ENCODE peak calls at places on chromosome 17, in seven cellular contexts. C is GM23338, N is omental fat pad, U is AG10803, V is SK-N-SH, Y is GM12865, B is choroid plexus epithelial cell. G is an unnamed sample.

GRCh38 chr17:9055281-9055680 is 34.0 kb downstream of the NTN1 start:
- DNase-seq in C (no peak), N (no peak), U (no peak), V (no peak), Y (no peak), B (no peak), G (no peak)

GRCh38 chr17:27569884-27570577 is 61.0 kb upstream of the LGALS9 start:
- DNase-seq in C (no peak), N (no peak), U (no peak), V (peak), Y (no peak), B (no peak), G (no peak)

GRCh38 chr17:14947671-14948070 is 317.5 kb downstream of the PMP22 start:
- DNase-seq in C (no peak), N (no peak), U (no peak), V (no peak), Y (no peak), B (no peak), G (no peak)

GRCh38 chr17:42310281-42311156 is 22.2 kb downstream of the STAT5A start:
- DNase-seq in C (peak), N (no peak), U (no peak), V (no peak), Y (no peak), B (no peak), G (no peak)

GRCh38 chr17:53619025-53619424 is 203.7 kb upstream of the KIF2B start:
- DNase-seq in C (no peak), N (no peak), U (no peak), V (no peak), Y (no peak), B (no peak), G (no peak)

GRCh38 chr17:50347087-50347893 is 1.4 kb downstream of the XYLT2 start:
- DNase-seq in C (peak), N (no peak), U (no peak), V (no peak), Y (no peak), B (no peak), G (no peak)

GRCh38 chr17:74045608-74046007 is 157.9 kb upstream of the RPL38 start:
- DNase-seq in C (no peak), N (no peak), U (no peak), V (no peak), Y (no peak), B (no peak), G (no peak)

GRCh38 chr17:21287703-21288449 is 3.4 kb downstream of the MAP2K3 start:
- DNase-seq in C (no peak), N (peak), U (peak), V (peak), Y (peak), B (peak), G (no peak)

GRCh38 chr17:47172698-47173565 is 16.2 kb downstream of the CDC27 start:
- DNase-seq in C (no peak), N (no peak), U (peak), V (no peak), Y (no peak), B (peak), G (no peak)

GRCh38 chr17:61457226-61457983 is 5.2 kb downstream of the TBX4 start:
- DNase-seq in C (peak), N (no peak), U (no peak), V (no peak), Y (no peak), B (no peak), G (no peak)

GRCh38 chr17:36183001-36183810 is 6.8 kb upstream of the TBC1D3B start:
- DNase-seq in C (peak), N (no peak), U (peak), V (peak), Y (peak), B (peak), G (peak)

GRCh38 chr17:52606590-52606989 is 448.1 kb upstream of the CA10 start:
- DNase-seq in C (no peak), N (no peak), U (no peak), V (no peak), Y (no peak), B (no peak), G (no peak)

GRCh38 chr17:10651927-10652326 is 5.2 kb downstream of the MYH3 start:
- DNase-seq in C (no peak), N (no peak), U (no peak), V (no peak), Y (no peak), B (no peak), G (no peak)

GRCh38 chr17:10657866-10658265 is 757 bp upstream of the MYH3 start:
- DNase-seq in C (no peak), N (no peak), U (no peak), V (peak), Y (no peak), B (no peak), G (no peak)

GRCh38 chr17:10652984-10653680 is 4.0 kb downstream of the MYH3 start:
- DNase-seq in C (no peak), N (no peak), U (no peak), V (no peak), Y (no peak), B (no peak), G (no peak)

GRCh38 chr17:10657123-10657522 is at the start of gene MYH3:
- DNase-seq in C (no peak), N (no peak), U (no peak), V (no peak), Y (no peak), B (no peak), G (no peak)

GRCh38 chr17:10653987-10654386 is 3.1 kb downstream of the MYH3 start:
- DNase-seq in C (no peak), N (no peak), U (no peak), V (no peak), Y (no peak), B (no peak), G (no peak)
- TF ChIP-seq CTCF in C (no peak), N (no peak), U (no peak), V (no peak), Y (no peak), B (no peak), G (no peak)

DNA sequence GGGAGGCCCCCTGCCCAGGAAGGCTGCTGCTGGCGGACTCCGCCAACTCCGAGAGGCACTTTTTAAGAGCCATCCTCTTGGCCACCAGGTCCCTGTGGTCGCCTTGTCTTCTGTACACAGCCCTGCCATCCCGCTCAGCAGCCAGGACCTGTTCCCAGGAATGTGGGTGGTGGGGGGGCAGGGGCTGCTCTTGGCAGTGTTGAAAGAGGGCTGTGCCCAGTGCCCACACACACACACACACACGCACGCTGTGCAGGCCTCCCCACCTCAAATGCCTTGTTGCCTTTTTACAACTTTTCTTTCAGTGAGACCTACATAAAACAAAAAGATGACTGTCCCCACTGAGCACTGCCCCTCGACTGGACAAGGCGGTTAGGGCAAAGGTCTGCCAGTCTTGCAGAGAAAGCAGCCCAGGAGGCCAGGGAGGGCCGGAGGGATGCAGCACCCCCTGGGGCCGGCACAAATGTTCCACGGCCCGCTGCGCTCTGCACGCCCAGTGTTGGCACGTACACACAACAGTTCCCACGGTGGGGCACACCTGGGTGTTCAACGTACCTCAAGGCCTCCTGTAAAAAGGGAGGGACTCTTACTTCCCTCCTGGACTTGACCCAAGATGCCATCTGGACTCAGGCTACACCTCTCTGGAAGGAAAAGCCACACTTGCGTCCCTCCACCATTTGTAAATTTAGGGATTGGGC is 18.5 kb upstream of the PITPNA start:
- DNase-seq in C (no peak), N (no peak), U (no peak), V (no peak), Y (no peak), B (no peak), G (no peak)
- TF ChIP-seq CTCF in C (no peak), N (no peak), U (no peak), V (no peak), Y (no peak), B (no peak), G (no peak)

GRCh38 chr17:1898872-1899271 is 69.1 kb downstream of the RPA1 start:
- DNase-seq in C (no peak), N (no peak), U (no peak), V (peak), Y (no peak), B (no peak), G (no peak)

GRCh38 chr17:1896243-1897163 is 66.7 kb downstream of the RPA1 start:
- DNase-seq in C (no peak), N (no peak), U (no peak), V (no peak), Y (peak), B (no peak), G (no peak)

GRCh38 chr17:1894753-1895339 is 65.0 kb downstream of the RPA1 start:
- DNase-seq in C (no peak), N (no peak), U (no peak), V (no peak), Y (no peak), B (no peak), G (no peak)

GRCh38 chr17:1898332-1898731 is 68.5 kb downstream of the RPA1 start:
- DNase-seq in C (no peak), N (no peak), U (no peak), V (peak), Y (no peak), B (no peak), G (no peak)

DNA sequence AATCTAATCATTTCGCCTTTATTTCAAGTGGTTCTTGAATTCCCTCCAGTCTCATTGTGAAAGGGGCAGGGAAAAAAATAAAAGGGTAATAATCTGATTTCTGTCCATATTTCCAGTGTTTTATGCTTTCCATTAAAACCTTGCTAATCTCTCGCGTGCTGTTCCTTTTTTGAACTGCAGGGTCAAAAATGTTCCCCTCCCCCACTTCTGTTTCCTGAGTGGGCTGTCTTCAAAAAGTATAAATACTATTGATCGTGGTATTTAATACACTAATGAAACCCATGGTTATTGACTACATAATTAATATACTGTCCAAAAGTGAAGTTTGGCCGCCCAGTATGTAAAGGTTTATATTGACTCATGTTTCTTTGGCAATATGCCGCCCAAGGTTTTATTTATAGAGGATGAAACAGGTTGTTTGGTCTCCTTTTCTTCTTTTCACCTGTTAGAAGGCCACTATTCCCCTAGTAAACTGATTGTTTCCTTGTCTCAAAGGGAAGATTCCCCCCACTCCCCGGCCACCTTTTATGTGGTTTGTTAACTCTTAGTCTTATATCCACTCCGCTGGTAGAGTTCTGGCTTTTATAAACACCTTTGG is 69.7 kb downstream of the RPA1 start:
- DNase-seq in C (no peak), N (no peak), U (no peak), V (peak), Y (no peak), B (no peak), G (no peak)
- TF ChIP-seq CTCF in C (peak), N (no peak), U (peak), V (peak), Y (no peak), B (peak), G (no peak)

DNA sequence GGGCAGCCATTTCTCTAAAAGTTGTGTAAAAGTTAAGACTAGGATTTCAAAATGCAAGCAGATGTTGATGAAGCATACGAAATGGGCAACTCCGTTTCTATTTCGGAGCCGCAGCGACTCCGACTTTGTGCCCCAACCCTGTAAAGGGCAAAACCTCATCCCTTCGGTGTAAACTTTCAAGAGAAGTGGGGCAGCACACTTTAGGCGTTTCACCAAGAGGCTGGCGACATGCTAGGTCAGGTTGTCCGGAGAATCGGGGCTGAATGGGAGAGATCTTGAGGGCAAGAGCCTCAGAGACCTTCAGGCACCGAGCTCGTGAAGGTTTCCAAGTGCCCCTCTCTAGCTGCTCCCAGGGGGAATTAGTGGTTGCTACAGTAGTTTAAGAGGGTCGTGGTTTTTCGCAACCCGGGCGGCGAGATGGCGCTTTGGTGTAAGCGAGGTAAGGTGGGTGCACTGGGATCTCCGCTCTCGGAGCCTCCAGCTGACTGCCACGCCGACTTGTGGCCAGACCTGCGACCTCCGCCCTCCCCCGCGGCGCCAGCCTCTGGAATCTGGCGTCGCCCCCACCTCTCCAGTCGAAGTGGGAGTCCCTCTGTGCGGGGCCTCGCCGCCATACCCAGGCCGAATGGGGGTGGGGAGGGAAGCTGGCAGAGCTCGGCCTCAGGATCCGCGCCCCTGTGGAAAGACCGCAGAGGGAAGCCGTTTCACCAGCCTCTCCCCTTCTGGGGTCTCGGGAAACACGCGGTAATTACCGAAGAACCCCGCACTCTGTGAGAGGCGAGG is 979 bp upstream of the HEXIM2 start:
- DNase-seq in C (peak), N (peak), U (peak), V (peak), Y (peak), B (peak), G (peak)
- TF ChIP-seq CTCF in C (peak), N (no peak), U (peak), V (peak), Y (no peak), B (peak), G (no peak)

GRCh38 chr17:76147211-76148014 is 6.4 kb upstream of the FOXJ1 start:
- DNase-seq in C (peak), N (no peak), U (peak), V (peak), Y (no peak), B (peak), G (no peak)
- TF ChIP-seq CTCF in C (peak), N (peak), U (peak), V (peak), Y (peak), B (peak), G (peak)

GRCh38 chr17:40317880-40318834 is 9.2 kb downstream of the RARA start:
- DNase-seq in C (peak), N (peak), U (peak), V (peak), Y (peak), B (peak), G (peak)
- TF ChIP-seq CTCF in C (no peak), N (no peak), U (no peak), V (no peak), Y (no peak), B (no peak), G (no peak)

DNA sequence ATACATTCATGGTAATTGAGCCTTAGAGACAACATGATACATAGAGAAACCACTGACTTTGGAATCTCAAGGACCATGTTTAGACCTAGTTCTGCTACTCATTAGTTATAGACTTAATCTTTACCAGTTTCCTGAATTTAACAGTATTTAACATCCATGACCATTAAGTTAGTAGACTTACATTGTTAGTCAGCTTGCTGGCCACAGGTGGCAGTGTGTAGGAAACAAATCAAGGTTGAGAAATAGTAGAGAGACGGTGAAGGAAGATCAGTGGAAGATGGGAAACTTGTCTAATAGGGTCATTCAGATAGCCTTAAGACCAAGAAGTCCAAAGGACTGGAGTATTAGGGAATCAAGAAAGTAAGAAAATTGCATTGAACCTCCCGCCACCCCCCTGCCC is 31.0 kb downstream of the OMG start:
- DNase-seq in C (peak), N (no peak), U (no peak), V (no peak), Y (peak), B (peak), G (no peak)
- TF ChIP-seq CTCF in C (peak), N (no peak), U (no peak), V (peak), Y (peak), B (peak), G (no peak)

G was measured in mesothelial cell of epicardium.